ENCODE peak calls at places on chromosomes 2 and 18, in eight cellular contexts. J is AG10803; V is central memory CD4-positive, alpha-beta T cell; H is left ventricle myocardium inferior; C is AG04449; X is A549; A is substantia nigra; M is tibial nerve. R is an unnamed sample.
A peak's percentile ranks its signal among the peaks of the same experiment; 100 is the strongest.

GRCh38 chr18:58649966-58650816 is 21.1 kb upstream of the MALT1 start:
- DNase-seq in J (peak; percentile 72), V (peak; percentile 64), H (no peak), C (no peak), X (no peak), A (no peak), M (no peak), R (no peak)

GRCh38 chr18:32048507-32049091 is 30.0 kb downstream of the RNF125 start:
- DNase-seq in J (peak; percentile 67), V (no peak), H (peak; percentile 27), C (peak; percentile 24), X (no peak), A (no peak), M (peak; percentile 23), R (peak; percentile 3)

GRCh38 chr18:77131100-77131651 is 1.4 kb downstream of the MBP start:
- DNase-seq in J (no peak), V (no peak), H (peak; percentile 59), C (no peak), X (no peak), A (no peak), M (no peak), R (peak; percentile 15)

GRCh38 chr2:214079032-214079431 is 331.8 kb upstream of the VWC2L start:
- DNase-seq in J (no peak), V (no peak), H (no peak), C (no peak), X (no peak), A (no peak), M (no peak), R (no peak)

GRCh38 chr2:178819147-178819875 is 12.1 kb upstream of the TTN start:
- DNase-seq in J (peak; percentile 12), V (no peak), H (no peak), C (no peak), X (no peak), A (no peak), M (no peak), R (peak; percentile 9)

GRCh38 chr2:42459296-42459695 is 34.5 kb downstream of the KCNG3 start:
- DNase-seq in J (no peak), V (no peak), H (no peak), C (no peak), X (no peak), A (no peak), M (no peak), R (no peak)

GRCh38 chr18:78619854-78620253 is 359.8 kb upstream of the SALL3 start:
- DNase-seq in J (no peak), V (no peak), H (no peak), C (no peak), X (no peak), A (no peak), M (no peak), R (no peak)

GRCh38 chr18:37434161-37434860 is 131.3 kb downstream of the CELF4 start:
- DNase-seq in J (no peak), V (no peak), H (no peak), C (no peak), X (no peak), A (no peak), M (no peak), R (no peak)

GRCh38 chr18:42758851-42759250 is 356.6 kb downstream of the RIT2 start:
- DNase-seq in J (no peak), V (no peak), H (no peak), C (no peak), X (no peak), A (no peak), M (no peak), R (no peak)

GRCh38 chr2:38966678-38967077 is 77.0 kb downstream of the ARHGEF33 start:
- DNase-seq in J (no peak), V (no peak), H (no peak), C (no peak), X (no peak), A (no peak), M (no peak), R (no peak)

GRCh38 chr2:43034242-43034619 is 192.2 kb downstream of the ZFP36L2 start:
- DNase-seq in J (no peak), V (no peak), H (no peak), C (no peak), X (no peak), A (no peak), M (no peak), R (no peak)

GRCh38 chr2:236505071-236505470 is 64.6 kb upstream of the ACKR3 start:
- DNase-seq in J (no peak), V (no peak), H (no peak), C (no peak), X (no peak), A (no peak), M (no peak), R (no peak)

GRCh38 chr2:191869178-191869577 is 22.3 kb upstream of the CAVIN2 start:
- DNase-seq in J (no peak), V (no peak), H (no peak), C (no peak), X (no peak), A (peak; percentile 49), M (no peak), R (peak; percentile 29)

GRCh38 chr2:227163998-227164744 is at the start of the genes COL4A3 and COL4A4:
- DNase-seq in J (no peak), V (no peak), H (peak; percentile 78), C (no peak), X (peak; percentile 51), A (no peak), M (no peak), R (peak; percentile 53)

GRCh38 chr2:28068098-28068497 is 177.6 kb downstream of the BABAM2 start:
- DNase-seq in J (peak; percentile 42), V (no peak), H (no peak), C (no peak), X (no peak), A (no peak), M (no peak), R (no peak)

GRCh38 chr2:152623076-152623740 is 94.1 kb downstream of the PRPF40A start:
- DNase-seq in J (no peak), V (no peak), H (no peak), C (no peak), X (no peak), A (no peak), M (no peak), R (no peak)

GRCh38 chr2:149487189-149487588 is 100.4 kb downstream of the MMADHC start:
- DNase-seq in J (no peak), V (no peak), H (no peak), C (no peak), X (no peak), A (no peak), M (no peak), R (peak; percentile 28)

GRCh38 chr2:69163109-69163508 is 150.1 kb downstream of the ANTXR1 start:
- DNase-seq in J (peak; percentile 95), V (no peak), H (no peak), C (peak; percentile 84), X (peak; percentile 67), A (no peak), M (no peak), R (peak; percentile 82)

GRCh38 chr2:96554293-96555145 is 18.0 kb downstream of the ARID5A start:
- DNase-seq in J (peak; percentile 62), V (peak; percentile 73), H (peak; percentile 68), C (no peak), X (peak; percentile 37), A (peak; percentile 63), M (peak; percentile 51), R (peak; percentile 35)

GRCh38 chr2:102489646-102490045 is 16.6 kb downstream of the SLC9A4 start:
- DNase-seq in J (no peak), V (no peak), H (no peak), C (no peak), X (no peak), A (no peak), M (no peak), R (no peak)

GRCh38 chr2:172090044-172090946 is 5.0 kb downstream of the DLX1 start:
- DNase-seq in J (no peak), V (no peak), H (no peak), C (no peak), X (no peak), A (no peak), M (no peak), R (no peak)

GRCh38 chr2:175393851-175394250 is 212.3 kb upstream of the ATP5MC3 start:
- DNase-seq in J (no peak), V (no peak), H (no peak), C (no peak), X (no peak), A (no peak), M (no peak), R (no peak)

GRCh38 chr2:152718909-152719645 is 657 bp downstream of the ARL6IP6 start:
- DNase-seq in J (peak; percentile 12), V (no peak), H (no peak), C (no peak), X (peak; percentile 25), A (no peak), M (no peak), R (no peak)

GRCh38 chr2:226995625-226996041 is 159.8 kb downstream of the RHBDD1 start:
- DNase-seq in J (peak; percentile 76), V (no peak), H (peak; percentile 29), C (no peak), X (no peak), A (peak; percentile 36), M (no peak), R (peak; percentile 24)

GRCh38 chr2:211437396-211437795 is 881.0 kb downstream of the CPS1 start:
- DNase-seq in J (no peak), V (no peak), H (no peak), C (no peak), X (no peak), A (no peak), M (no peak), R (no peak)

GRCh38 chr2:164456599-164456998 is 164.7 kb downstream of the GRB14 start:
- DNase-seq in J (no peak), V (no peak), H (no peak), C (no peak), X (no peak), A (no peak), M (no peak), R (no peak)